ENCODE peak calls at places on chromosomes 1 and 21, in four cellular contexts. F, R, C and W are unnamed samples.

GRCh38 chr1:151716405-151716762 is 219 bp downstream of the CELF3 start:
- DNase-seq in F (no peak), R (no peak), C (no peak), W (no peak)

GRCh38 chr21:46078984-46079356 is 18.9 kb upstream of the COL6A2 start:
- DNase-seq in F (no peak), R (no peak), C (no peak), W (no peak)

GRCh38 chr1:64550505-64550904 is 80.6 kb downstream of the CACHD1 start:
- DNase-seq in F (no peak), R (no peak), C (no peak), W (no peak)

GRCh38 chr21:24223625-24224024 is 1383.7 kb downstream of the MRPL39 start:
- DNase-seq in F (no peak), R (no peak), C (peak), W (peak)

GRCh38 chr1:212234431-212235298 is 50.5 kb upstream of the PPP2R5A start:
- DNase-seq in F (no peak), R (peak), C (peak), W (peak)

GRCh38 chr21:34846601-34847112 is 177.9 kb downstream of the CLIC6 start:
- DNase-seq in F (no peak), R (peak), C (peak), W (peak)

GRCh38 chr1:153881764-153882163 is 41.0 kb downstream of the GATAD2B start:
- DNase-seq in F (no peak), R (peak), C (no peak), W (peak)

GRCh38 chr1:197771388-197771787 is 3.9 kb downstream of the DENND1B start:
- DNase-seq in F (no peak), R (no peak), C (no peak), W (no peak)

GRCh38 chr1:32372149-32372756 is 9.9 kb downstream of the TSSK3 start:
- DNase-seq in F (peak), R (no peak), C (no peak), W (no peak)

GRCh38 chr1:52636701-52637695 is 4.0 kb downstream of the SHISAL2A start:
- DNase-seq in F (peak), R (no peak), C (no peak), W (no peak)

GRCh38 chr1:207944571-207944970 is 33.6 kb upstream of the CD34 start:
- DNase-seq in F (no peak), R (no peak), C (no peak), W (no peak)

GRCh38 chr1:11318982-11319381 is 46.0 kb downstream of the UBIAD1 start:
- DNase-seq in F (no peak), R (no peak), C (no peak), W (no peak)

GRCh38 chr21:41907496-41908258 is 28.5 kb upstream of the PRDM15 start:
- DNase-seq in F (no peak), R (no peak), C (no peak), W (no peak)

GRCh38 chr1:115293899-115294298 is 44.1 kb downstream of the NGF start:
- DNase-seq in F (no peak), R (no peak), C (no peak), W (no peak)

GRCh38 chr1:65103807-65104206 is 44.2 kb upstream of the AK4 start:
- DNase-seq in F (no peak), R (no peak), C (no peak), W (no peak)

GRCh38 chr1:112697781-112698201 is 9.1 kb downstream of the RHOC start:
- DNase-seq in F (no peak), R (no peak), C (no peak), W (no peak)